ENCODE peak calls at places on chromosomes 13 and 19, in five cellular contexts. One of them, this sample, is unnamed.

GRCh38 chr19:16834747-16835146 is 5.5 kb downstream of the SIN3B start:
- DNase-seq in IMR-90: peak; percentile 28
- DNase-seq in tibial nerve: no peak
- DNase-seq in uterus: no peak
- DNase-seq in cardiac muscle cell: no peak
- DNase-seq in this sample: no peak

GRCh38 chr13:98480915-98481510 is 95.9 kb downstream of the STK24 start:
- DNase-seq in IMR-90: peak; percentile 69
- DNase-seq in tibial nerve: no peak
- DNase-seq in uterus: no peak
- DNase-seq in cardiac muscle cell: peak; percentile 21
- DNase-seq in this sample: no peak

GRCh38 chr19:5949792-5950305 is 28.1 kb downstream of the RANBP3 start:
- DNase-seq in IMR-90: no peak
- DNase-seq in tibial nerve: no peak
- DNase-seq in uterus: no peak
- DNase-seq in cardiac muscle cell: no peak
- DNase-seq in this sample: no peak

GRCh38 chr13:40251343-40252032 is 415.0 kb downstream of the FOXO1 start:
- DNase-seq in IMR-90: no peak
- DNase-seq in tibial nerve: no peak
- DNase-seq in uterus: no peak
- DNase-seq in cardiac muscle cell: peak; percentile 69
- DNase-seq in this sample: no peak

GRCh38 chr13:37179646-37180045 is 74.2 kb upstream of the CSNK1A1L start:
- DNase-seq in IMR-90: no peak
- DNase-seq in tibial nerve: no peak
- DNase-seq in uterus: no peak
- DNase-seq in cardiac muscle cell: no peak
- DNase-seq in this sample: no peak

GRCh38 chr13:47917022-47917574 is 84.0 kb downstream of the SUCLA2 start:
- DNase-seq in IMR-90: no peak
- DNase-seq in tibial nerve: no peak
- DNase-seq in uterus: no peak
- DNase-seq in cardiac muscle cell: no peak
- DNase-seq in this sample: no peak

GRCh38 chr13:90760639-90761038 is 586.8 kb upstream of the MIR17HG start:
- DNase-seq in IMR-90: no peak
- DNase-seq in tibial nerve: no peak
- DNase-seq in uterus: no peak
- DNase-seq in cardiac muscle cell: no peak
- DNase-seq in this sample: no peak

GRCh38 chr19:1986357-1987162 is 29.0 kb downstream of the BTBD2 start:
- DNase-seq in IMR-90: no peak
- DNase-seq in tibial nerve: no peak
- DNase-seq in uterus: no peak
- DNase-seq in cardiac muscle cell: no peak
- DNase-seq in this sample: no peak

GRCh38 chr13:110801044-110801443 is 87.5 kb downstream of the ING1 start:
- DNase-seq in IMR-90: no peak
- DNase-seq in tibial nerve: no peak
- DNase-seq in uterus: no peak
- DNase-seq in cardiac muscle cell: no peak
- DNase-seq in this sample: no peak

GRCh38 chr19:57249329-57249728 is 8.9 kb downstream of the ZNF805 start:
- DNase-seq in IMR-90: peak; percentile 47
- DNase-seq in tibial nerve: no peak
- DNase-seq in uterus: no peak
- DNase-seq in cardiac muscle cell: no peak
- DNase-seq in this sample: no peak

GRCh38 chr13:101869553-101869952 is 417.1 kb downstream of the ITGBL1 start:
- DNase-seq in IMR-90: peak; percentile 3
- DNase-seq in tibial nerve: no peak
- DNase-seq in uterus: no peak
- DNase-seq in cardiac muscle cell: no peak
- DNase-seq in this sample: no peak

GRCh38 chr19:5921777-5922176 is 7.7 kb downstream of the CAPS start:
- DNase-seq in IMR-90: no peak
- DNase-seq in tibial nerve: no peak
- DNase-seq in uterus: no peak
- DNase-seq in cardiac muscle cell: no peak
- DNase-seq in this sample: no peak

GRCh38 chr13:30418075-30418715 is 4.1 kb upstream of the UBE2L5 start:
- DNase-seq in IMR-90: no peak
- DNase-seq in tibial nerve: no peak
- DNase-seq in uterus: no peak
- DNase-seq in cardiac muscle cell: no peak
- DNase-seq in this sample: no peak

GRCh38 chr13:82898625-82899024 is 983.6 kb downstream of the SLITRK1 start:
- DNase-seq in IMR-90: no peak
- DNase-seq in tibial nerve: no peak
- DNase-seq in uterus: no peak
- DNase-seq in cardiac muscle cell: no peak
- DNase-seq in this sample: no peak

GRCh38 chr13:109584844-109585361 is 201.5 kb downstream of the IRS2 start:
- DNase-seq in IMR-90: no peak
- DNase-seq in tibial nerve: no peak
- DNase-seq in uterus: no peak
- DNase-seq in cardiac muscle cell: no peak
- DNase-seq in this sample: no peak

GRCh38 chr13:111846396-111847174 is 220.4 kb upstream of the SOX1 start:
- DNase-seq in IMR-90: no peak
- DNase-seq in tibial nerve: no peak
- DNase-seq in uterus: no peak
- DNase-seq in cardiac muscle cell: no peak
- DNase-seq in this sample: no peak

GRCh38 chr13:50787316-50788195 is 55.9 kb downstream of the DLEU7 start:
- DNase-seq in IMR-90: no peak
- DNase-seq in tibial nerve: no peak
- DNase-seq in uterus: no peak
- DNase-seq in cardiac muscle cell: no peak
- DNase-seq in this sample: no peak

GRCh38 chr13:76764429-76764828 is 121.8 kb downstream of the KCTD12 start:
- DNase-seq in IMR-90: peak; percentile 10
- DNase-seq in tibial nerve: peak; percentile 37
- DNase-seq in uterus: peak; percentile 61
- DNase-seq in cardiac muscle cell: peak; percentile 58
- DNase-seq in this sample: peak; percentile 77

GRCh38 chr19:5339470-5339949 is 1.1 kb downstream of the PTPRS start:
- DNase-seq in IMR-90: no peak
- DNase-seq in tibial nerve: no peak
- DNase-seq in uterus: no peak
- DNase-seq in cardiac muscle cell: no peak
- DNase-seq in this sample: no peak

GRCh38 chr19:55451522-55452380 is 8.7 kb upstream of the SHISA7 start:
- DNase-seq in IMR-90: no peak
- DNase-seq in tibial nerve: no peak
- DNase-seq in uterus: no peak
- DNase-seq in cardiac muscle cell: no peak
- DNase-seq in this sample: no peak

GRCh38 chr19:35126624-35126959 is 8.3 kb downstream of the LGI4 start:
- DNase-seq in IMR-90: no peak
- DNase-seq in tibial nerve: no peak
- DNase-seq in uterus: no peak
- DNase-seq in cardiac muscle cell: peak; percentile 32
- DNase-seq in this sample: no peak

GRCh38 chr19:46714523-46715106 is 2.3 kb downstream of the PRKD2 start:
- DNase-seq in IMR-90: no peak
- DNase-seq in tibial nerve: no peak
- DNase-seq in uterus: no peak
- DNase-seq in cardiac muscle cell: no peak
- DNase-seq in this sample: no peak

GRCh38 chr13:24502567-24503375 is 9.8 kb downstream of the PARP4 start:
- DNase-seq in IMR-90: peak; percentile 53
- DNase-seq in tibial nerve: no peak
- DNase-seq in uterus: no peak
- DNase-seq in cardiac muscle cell: peak; percentile 43
- DNase-seq in this sample: no peak

GRCh38 chr19:33373701-33374405 is at the start of gene CEBPG:
- DNase-seq in IMR-90: peak; percentile 64
- DNase-seq in tibial nerve: no peak
- DNase-seq in uterus: peak; percentile 48
- DNase-seq in cardiac muscle cell: peak; percentile 73
- DNase-seq in this sample: peak; percentile 87

GRCh38 chr13:105084931-105085330 is 1450.5 kb downstream of the EFNB2 start:
- DNase-seq in IMR-90: no peak
- DNase-seq in tibial nerve: no peak
- DNase-seq in uterus: no peak
- DNase-seq in cardiac muscle cell: no peak
- DNase-seq in this sample: no peak

GRCh38 chr13:29582171-29582570 is 13.3 kb downstream of the SLC7A1 start:
- DNase-seq in IMR-90: no peak
- DNase-seq in tibial nerve: no peak
- DNase-seq in uterus: no peak
- DNase-seq in cardiac muscle cell: no peak
- DNase-seq in this sample: no peak

GRCh38 chr13:61880576-61881283 is 465.1 kb upstream of the PCDH20 start:
- DNase-seq in IMR-90: peak; percentile 5
- DNase-seq in tibial nerve: no peak
- DNase-seq in uterus: no peak
- DNase-seq in cardiac muscle cell: peak; percentile 25
- DNase-seq in this sample: no peak

GRCh38 chr13:104510422-104510821 is 1444.2 kb upstream of the SLC10A2 start:
- DNase-seq in IMR-90: no peak
- DNase-seq in tibial nerve: no peak
- DNase-seq in uterus: no peak
- DNase-seq in cardiac muscle cell: no peak
- DNase-seq in this sample: no peak

GRCh38 chr19:38321646-38322323 is 2.1 kb downstream of the KCNK6 start:
- DNase-seq in IMR-90: peak; percentile 27
- DNase-seq in tibial nerve: no peak
- DNase-seq in uterus: peak; percentile 96
- DNase-seq in cardiac muscle cell: peak; percentile 96
- DNase-seq in this sample: no peak
- H3K4me3 ChIP-seq in IMR-90: no peak overlapping the region
- H3K4me3 ChIP-seq in tibial nerve: no peak overlapping the region
- H3K4me3 ChIP-seq in uterus: peak overlapping the region; percentile 49
- H3K4me3 ChIP-seq in cardiac muscle cell: no peak overlapping the region
- H3K4me3 ChIP-seq in this sample: peak overlapping the region; percentile 67

DNA sequence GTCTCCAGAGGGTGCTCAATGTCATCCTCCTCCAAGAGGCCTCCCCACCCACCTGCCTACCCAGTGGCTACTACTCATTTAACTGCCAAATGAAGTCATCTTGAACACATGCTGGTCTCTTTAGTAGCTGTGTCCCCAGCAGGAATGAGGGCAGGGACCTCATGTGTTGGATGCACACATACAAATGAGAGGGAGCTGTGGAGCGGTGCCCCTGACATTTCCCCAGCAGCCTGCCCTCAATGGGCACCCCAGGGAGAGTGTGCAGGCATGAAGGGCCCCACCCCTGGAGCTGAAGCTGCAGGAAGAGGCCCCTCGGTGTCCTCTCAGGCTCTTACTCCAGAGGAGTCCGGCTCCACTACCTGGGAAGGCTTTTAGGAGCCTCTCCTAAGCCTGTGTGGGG is 1322.7 kb downstream of the UQCRFS1 start:
- DNase-seq in IMR-90: no peak
- DNase-seq in tibial nerve: no peak
- DNase-seq in uterus: no peak
- DNase-seq in cardiac muscle cell: no peak
- DNase-seq in this sample: no peak
- H3K9me3 ChIP-seq in IMR-90: peaks cover 50% of the 10 kb centered on the region
- H3K9me3 ChIP-seq in tibial nerve: no peaks in the 10 kb centered on the region
- H3K9me3 ChIP-seq in uterus: no peaks in the 10 kb centered on the region
- H3K9me3 ChIP-seq in cardiac muscle cell: peaks cover 3% of the 10 kb centered on the region
- H3K9me3 ChIP-seq in this sample: no peaks in the 10 kb centered on the region

DNA sequence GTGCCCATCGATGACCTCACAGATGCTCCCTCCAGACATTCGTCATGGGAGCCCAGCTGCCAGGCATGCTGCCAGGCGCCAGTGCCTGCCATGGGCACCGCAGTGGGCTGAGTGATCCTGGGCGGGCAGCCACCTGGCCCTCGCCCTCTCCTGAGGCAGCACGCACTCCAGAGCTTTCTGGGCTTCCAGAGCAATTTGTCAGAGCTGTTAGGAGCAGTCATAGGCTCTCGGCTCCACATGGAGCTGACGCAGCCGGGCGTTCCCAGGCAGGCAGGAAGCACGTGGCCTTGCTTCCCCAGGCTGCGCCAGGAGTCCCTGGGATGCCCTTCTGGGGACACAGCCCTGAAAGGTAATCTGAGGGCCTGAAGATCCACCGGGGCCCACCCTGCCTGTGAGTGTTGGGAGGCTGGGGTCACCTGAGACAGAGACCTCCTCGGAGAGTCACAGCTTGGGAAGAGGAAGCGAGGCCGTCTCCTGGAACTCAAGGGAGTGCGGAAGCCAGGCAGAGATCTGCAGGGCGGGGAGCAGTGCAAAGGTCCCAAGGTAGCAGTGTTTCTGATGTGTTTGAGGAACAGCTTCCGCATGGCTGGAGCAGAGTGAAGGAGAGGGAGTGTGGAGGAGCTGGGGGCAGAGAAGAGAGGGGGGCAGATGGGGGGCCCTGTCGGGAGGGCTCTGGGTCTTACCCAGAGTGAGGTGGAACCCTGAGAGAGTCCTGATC is 50.5 kb downstream of the DPF1 start:
- DNase-seq in IMR-90: peak; percentile 36
- DNase-seq in tibial nerve: no peak
- DNase-seq in uterus: no peak
- DNase-seq in cardiac muscle cell: no peak
- DNase-seq in this sample: peak; percentile 89
- H3K27ac ChIP-seq in IMR-90: no peak overlapping the region
- H3K27ac ChIP-seq in tibial nerve: no peak overlapping the region
- H3K27ac ChIP-seq in uterus: no peak overlapping the region
- H3K27ac ChIP-seq in cardiac muscle cell: no peak overlapping the region
- H3K27ac ChIP-seq in this sample: peak overlapping the region; percentile 4

GRCh38 chr13:21347753-21348318 is 111.3 kb downstream of the ZDHHC20 start:
- DNase-seq in IMR-90: no peak
- DNase-seq in tibial nerve: no peak
- DNase-seq in uterus: no peak
- DNase-seq in cardiac muscle cell: no peak
- DNase-seq in this sample: no peak

GRCh38 chr13:21341637-21342422 is 117.3 kb downstream of the ZDHHC20 start:
- DNase-seq in IMR-90: no peak
- DNase-seq in tibial nerve: no peak
- DNase-seq in uterus: no peak
- DNase-seq in cardiac muscle cell: no peak
- DNase-seq in this sample: no peak

GRCh38 chr13:21343659-21344058 is 115.4 kb downstream of the ZDHHC20 start:
- DNase-seq in IMR-90: no peak
- DNase-seq in tibial nerve: no peak
- DNase-seq in uterus: no peak
- DNase-seq in cardiac muscle cell: no peak
- DNase-seq in this sample: no peak

GRCh38 chr13:21342699-21343442 is 116.2 kb downstream of the ZDHHC20 start:
- DNase-seq in IMR-90: no peak
- DNase-seq in tibial nerve: no peak
- DNase-seq in uterus: no peak
- DNase-seq in cardiac muscle cell: no peak
- DNase-seq in this sample: no peak

DNA sequence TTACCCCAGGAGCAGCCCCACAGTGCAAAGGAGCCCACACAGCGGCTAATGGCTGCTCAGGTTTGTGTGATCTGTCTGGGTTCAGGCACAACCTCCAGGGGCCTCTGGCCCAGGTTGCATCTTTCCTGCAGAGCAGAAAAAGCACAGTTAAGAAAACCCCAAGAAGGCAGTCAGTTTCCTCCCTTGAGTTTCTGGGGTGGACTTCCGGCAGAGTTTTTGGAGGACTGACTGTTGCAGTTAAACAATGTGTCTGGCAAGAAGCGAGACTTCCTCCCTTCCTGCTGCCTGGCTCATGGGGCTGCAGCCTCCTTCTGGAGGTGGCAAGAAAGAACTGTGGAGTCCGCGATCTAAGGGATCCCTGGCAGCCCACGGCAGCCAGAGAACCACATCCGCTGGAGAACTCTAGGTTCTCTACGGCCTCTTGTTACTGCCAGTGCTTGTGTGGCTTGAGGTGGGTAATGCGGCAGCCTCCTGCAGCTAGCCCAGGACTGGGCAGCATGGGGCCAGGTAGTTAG is 114.4 kb downstream of the ZDHHC20 start:
- DNase-seq in IMR-90: no peak
- DNase-seq in tibial nerve: no peak
- DNase-seq in uterus: no peak
- DNase-seq in cardiac muscle cell: no peak
- DNase-seq in this sample: no peak
- H3K4me3 ChIP-seq in IMR-90: no peak overlapping the region
- H3K4me3 ChIP-seq in tibial nerve: no peak overlapping the region
- H3K4me3 ChIP-seq in uterus: no peak overlapping the region
- H3K4me3 ChIP-seq in cardiac muscle cell: no peak overlapping the region
- H3K4me3 ChIP-seq in this sample: no peak overlapping the region

This sample was measured in aorta.